ENCODE peak calls at places on chromosome 16, in eight cellular contexts. L, P, V, O, Z, T, I and C are unnamed samples.

GRCh38 chr16:72974142-72974769 is 73.7 kb downstream of the ZFHX3 start:
- DNase-seq in L (no peak), P (no peak), V (no peak), O (no peak), Z (no peak), T (no peak), I (no peak), C (no peak)

GRCh38 chr16:83473926-83474660 is 333.7 kb upstream of the HSBP1 start:
- DNase-seq in L (no peak), P (no peak), V (no peak), O (no peak), Z (no peak), T (no peak), I (no peak), C (no peak)

GRCh38 chr16:9199312-9199711 is 107.9 kb downstream of the HAPSTR1 start:
- DNase-seq in L (no peak), P (no peak), V (no peak), O (no peak), Z (no peak), T (no peak), I (no peak), C (no peak)

GRCh38 chr16:694187-694862 is 4.1 kb upstream of the WDR24 start:
- DNase-seq in L (no peak), P (no peak), V (no peak), O (peak), Z (no peak), T (no peak), I (no peak), C (no peak)

GRCh38 chr16:14024300-14024699 is 46.8 kb upstream of the MRTFB start:
- DNase-seq in L (no peak), P (no peak), V (no peak), O (no peak), Z (no peak), T (no peak), I (no peak), C (no peak)

GRCh38 chr16:48409839-48410610 is 24.8 kb upstream of the SIAH1 start:
- DNase-seq in L (peak), P (peak), V (peak), O (no peak), Z (no peak), T (peak), I (no peak), C (no peak)

GRCh38 chr16:88404769-88405168 is 22.0 kb downstream of the ZNF469 start:
- DNase-seq in L (no peak), P (no peak), V (no peak), O (no peak), Z (no peak), T (no peak), I (no peak), C (no peak)

GRCh38 chr16:56672761-56673536 is 3.3 kb downstream of the MT1H start:
- DNase-seq in L (no peak), P (no peak), V (no peak), O (no peak), Z (no peak), T (peak), I (no peak), C (no peak)

GRCh38 chr16:14354561-14355351 is 275.3 kb downstream of the PARN start:
- DNase-seq in L (no peak), P (no peak), V (no peak), O (no peak), Z (peak), T (peak), I (no peak), C (peak)

GRCh38 chr16:56948234-56948633 is 13.5 kb upstream of the CETP start:
- DNase-seq in L (no peak), P (no peak), V (no peak), O (no peak), Z (no peak), T (no peak), I (no peak), C (no peak)

GRCh38 chr16:69448470-69449193 is 24.2 kb downstream of the CYB5B start:
- DNase-seq in L (no peak), P (no peak), V (no peak), O (no peak), Z (no peak), T (no peak), I (no peak), C (no peak)

GRCh38 chr16:52497067-52497816 is 49.7 kb downstream of the TOX3 start:
- DNase-seq in L (peak), P (no peak), V (no peak), O (no peak), Z (no peak), T (peak), I (no peak), C (no peak)

GRCh38 chr16:84119368-84119767 is 2.6 kb upstream of the MBTPS1 start:
- DNase-seq in L (peak), P (no peak), V (no peak), O (no peak), Z (no peak), T (peak), I (no peak), C (no peak)

GRCh38 chr16:3144331-3144881 is 9.6 kb downstream of the ZNF213 start:
- DNase-seq in L (no peak), P (no peak), V (no peak), O (peak), Z (no peak), T (no peak), I (no peak), C (no peak)

GRCh38 chr16:17222756-17223411 is 247.9 kb downstream of the XYLT1 start:
- DNase-seq in L (no peak), P (no peak), V (peak), O (no peak), Z (no peak), T (no peak), I (no peak), C (no peak)

GRCh38 chr16:31141489-31142108 is 6.1 kb upstream of the PRSS8 start:
- DNase-seq in L (peak), P (no peak), V (peak), O (peak), Z (no peak), T (peak), I (no peak), C (no peak)

GRCh38 chr16:29962344-29962994 is 590 bp downstream of the TMEM219 start:
- DNase-seq in L (peak), P (peak), V (peak), O (no peak), Z (no peak), T (peak), I (no peak), C (no peak)

GRCh38 chr16:20799599-20799998 is 6.7 kb downstream of the ERI2 start:
- DNase-seq in L (no peak), P (no peak), V (no peak), O (no peak), Z (peak), T (peak), I (no peak), C (no peak)

GRCh38 chr16:30570621-30571443 is 682 bp downstream of the ZNF688 start:
- DNase-seq in L (no peak), P (no peak), V (no peak), O (peak), Z (peak), T (no peak), I (peak), C (no peak)

GRCh38 chr16:63539276-63539675 is 1503.0 kb upstream of the CDH8 start:
- DNase-seq in L (no peak), P (no peak), V (no peak), O (no peak), Z (no peak), T (no peak), I (no peak), C (no peak)

GRCh38 chr16:88446736-88447135 is 6.3 kb upstream of the ZFPM1 start:
- DNase-seq in L (no peak), P (no peak), V (no peak), O (no peak), Z (no peak), T (no peak), I (no peak), C (no peak)

GRCh38 chr16:84036131-84036530 is 6.5 kb downstream of the SLC38A8 start:
- DNase-seq in L (no peak), P (no peak), V (no peak), O (no peak), Z (no peak), T (no peak), I (no peak), C (no peak)

GRCh38 chr16:28838558-28838918 is 7.6 kb downstream of the TUFM start:
- DNase-seq in L (no peak), P (no peak), V (no peak), O (no peak), Z (no peak), T (no peak), I (no peak), C (no peak)

GRCh38 chr16:68910051-68910450 is 66.7 kb downstream of the TANGO6 start:
- DNase-seq in L (no peak), P (no peak), V (no peak), O (no peak), Z (no peak), T (no peak), I (no peak), C (no peak)

GRCh38 chr16:28821874-28822519 is 802 bp upstream of the ATXN2L start:
- DNase-seq in L (no peak), P (no peak), V (no peak), O (no peak), Z (no peak), T (no peak), I (no peak), C (no peak)

GRCh38 chr16:17847234-17847795 is 376.6 kb upstream of the XYLT1 start:
- DNase-seq in L (no peak), P (no peak), V (no peak), O (no peak), Z (no peak), T (no peak), I (no peak), C (no peak)

GRCh38 chr16:56871172-56871593 is 6.2 kb downstream of the SLC12A3 start:
- DNase-seq in L (peak), P (no peak), V (no peak), O (no peak), Z (peak), T (peak), I (no peak), C (peak)

GRCh38 chr16:80614908-80615696 is 74.3 kb downstream of the DYNLRB2 start:
- DNase-seq in L (peak), P (peak), V (no peak), O (no peak), Z (no peak), T (peak), I (no peak), C (no peak)

GRCh38 chr16:5502944-5503343 is 405.3 kb upstream of the EEF2KMT start:
- DNase-seq in L (no peak), P (no peak), V (no peak), O (no peak), Z (no peak), T (no peak), I (no peak), C (no peak)

GRCh38 chr16:85683363-85683762 is 5.4 kb downstream of the GINS2 start:
- DNase-seq in L (no peak), P (no peak), V (no peak), O (no peak), Z (no peak), T (no peak), I (no peak), C (no peak)

GRCh38 chr16:79286646-79287423 is 313.7 kb downstream of the MAF start:
- DNase-seq in L (no peak), P (no peak), V (peak), O (peak), Z (peak), T (no peak), I (peak), C (peak)

GRCh38 chr16:10511829-10512228 is 68.6 kb downstream of the EMP2 start:
- DNase-seq in L (no peak), P (no peak), V (no peak), O (no peak), Z (no peak), T (peak), I (no peak), C (no peak)

GRCh38 chr16:65534121-65534528 is 412.3 kb upstream of the CDH11 start:
- DNase-seq in L (peak), P (no peak), V (no peak), O (no peak), Z (no peak), T (peak), I (no peak), C (no peak)

GRCh38 chr16:3007957-3008748 is 4.6 kb upstream of the CLDN9 start:
- DNase-seq in L (no peak), P (no peak), V (peak), O (peak), Z (no peak), T (no peak), I (no peak), C (no peak)

GRCh38 chr16:56233795-56234566 is 42.7 kb downstream of the GNAO1 start:
- DNase-seq in L (no peak), P (no peak), V (no peak), O (no peak), Z (no peak), T (no peak), I (no peak), C (no peak)

GRCh38 chr16:58464047-58464915 is 35.7 kb upstream of the NDRG4 start:
- DNase-seq in L (no peak), P (no peak), V (no peak), O (no peak), Z (peak), T (no peak), I (peak), C (no peak)

GRCh38 chr16:69613283-69614154 is 47.8 kb downstream of the NFAT5 start:
- DNase-seq in L (peak), P (no peak), V (peak), O (no peak), Z (peak), T (peak), I (no peak), C (peak)

GRCh38 chr16:21267298-21267697 is 10.8 kb downstream of the CRYM start:
- DNase-seq in L (no peak), P (no peak), V (no peak), O (no peak), Z (no peak), T (no peak), I (no peak), C (no peak)

GRCh38 chr16:83842755-83843507 is 35.2 kb downstream of the HSBP1 start:
- DNase-seq in L (no peak), P (no peak), V (peak), O (no peak), Z (no peak), T (no peak), I (no peak), C (no peak)

GRCh38 chr16:82344157-82344556 is 174.1 kb upstream of the MPHOSPH6 start:
- DNase-seq in L (no peak), P (no peak), V (no peak), O (peak), Z (no peak), T (peak), I (no peak), C (no peak)
- TF ChIP-seq CTCF in L (no peak), P (peak), V (peak), O (peak), Z (peak), T (peak), I (peak), C (peak)

GRCh38 chr16:81635336-81635947 is 143.6 kb upstream of the PLCG2 start:
- DNase-seq in L (no peak), P (no peak), V (no peak), O (no peak), Z (no peak), T (no peak), I (no peak), C (no peak)

GRCh38 chr16:81633680-81634379 is 145.3 kb upstream of the PLCG2 start:
- DNase-seq in L (no peak), P (no peak), V (no peak), O (no peak), Z (no peak), T (no peak), I (no peak), C (no peak)

GRCh38 chr16:81634380-81635121 is 144.5 kb upstream of the PLCG2 start:
- DNase-seq in L (no peak), P (no peak), V (no peak), O (no peak), Z (no peak), T (no peak), I (no peak), C (no peak)

GRCh38 chr16:81632392-81633146 is 146.5 kb upstream of the PLCG2 start:
- DNase-seq in L (peak), P (no peak), V (peak), O (no peak), Z (no peak), T (peak), I (no peak), C (no peak)

GRCh38 chr16:81633147-81633619 is 145.9 kb upstream of the PLCG2 start:
- DNase-seq in L (no peak), P (no peak), V (no peak), O (peak), Z (no peak), T (no peak), I (no peak), C (no peak)
- TF ChIP-seq CTCF in L (no peak), P (no peak), V (no peak), O (peak), Z (no peak), T (peak), I (peak), C (no peak)

GRCh38 chr16:71626018-71626857 is at the start of gene MARVELD3:
- DNase-seq in L (peak), P (no peak), V (no peak), O (peak), Z (peak), T (peak), I (peak), C (peak)
- TF ChIP-seq CTCF in L (no peak), P (no peak), V (no peak), O (peak), Z (no peak), T (peak), I (no peak), C (no peak)

DNA sequence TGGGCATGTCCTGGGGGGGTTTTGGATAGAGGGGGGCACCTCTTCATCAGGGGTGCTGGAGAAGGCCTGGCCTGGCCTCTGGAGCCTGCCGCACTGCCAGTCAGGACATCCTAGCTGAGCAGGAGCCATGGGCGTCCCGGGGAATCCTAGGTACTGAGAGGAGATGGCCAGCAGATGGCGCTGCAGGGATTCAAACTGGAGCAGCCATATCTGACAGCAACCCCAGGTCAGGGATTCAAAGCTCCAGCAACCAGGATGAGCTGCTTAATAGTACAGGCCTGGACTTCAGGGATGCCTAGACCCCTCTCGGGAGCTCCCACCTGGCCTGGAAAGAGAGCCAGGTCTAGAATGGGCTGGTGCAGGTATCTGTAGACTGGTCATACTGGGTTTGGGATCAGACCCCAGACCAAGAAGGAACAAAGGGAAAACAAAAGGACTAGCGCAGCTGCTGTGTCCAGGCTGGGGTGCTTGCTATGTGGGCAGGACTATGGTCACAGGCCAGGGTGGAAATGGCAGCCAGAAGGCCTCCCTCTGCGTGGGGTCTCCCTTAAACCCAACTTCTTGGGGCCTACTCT is 306.9 kb upstream of the RBFOX1 start:
- DNase-seq in L (peak), P (no peak), V (peak), O (peak), Z (peak), T (peak), I (peak), C (peak)
- TF ChIP-seq CTCF in L (no peak), P (no peak), V (peak), O (peak), Z (peak), T (peak), I (peak), C (peak)